ENCODE peak calls at places on chromosomes 7 and 10, in five cellular contexts. Q is sigmoid colon, B is Peyer's patch, E is colonic mucosa, G is OCI-LY7. A is an unnamed sample.

GRCh38 chr7:90625562-90625961 is 29.4 kb downstream of the CDK14 start:
- DNase-seq in Q (peak; percentile 87), B (no peak), E (peak; percentile 20), G (no peak), A (peak; percentile 44)

GRCh38 chr7:50612704-50613103 is 47.5 kb upstream of the DDC start:
- DNase-seq in Q (no peak), B (no peak), E (no peak), G (no peak), A (no peak)

GRCh38 chr7:82384051-82384464 is 59.5 kb downstream of the CACNA2D1 start:
- DNase-seq in Q (no peak), B (no peak), E (no peak), G (no peak), A (no peak)

GRCh38 chr10:113441220-113441619 is 111.6 kb upstream of the HABP2 start:
- DNase-seq in Q (no peak), B (no peak), E (no peak), G (no peak), A (no peak)

GRCh38 chr7:80309377-80309776 is 174.7 kb downstream of the GNAI1 start:
- DNase-seq in Q (no peak), B (no peak), E (no peak), G (no peak), A (no peak)

GRCh38 chr7:45080265-45080957 is 8.4 kb downstream of the NACAD start:
- DNase-seq in Q (no peak), B (no peak), E (no peak), G (no peak), A (no peak)

GRCh38 chr10:46541017-46541661 is 15.3 kb downstream of the GPRIN2 start:
- DNase-seq in Q (peak; percentile 64), B (no peak), E (peak; percentile 71), G (no peak), A (no peak)

GRCh38 chr10:74379474-74379873 is 228.5 kb downstream of the ADK start:
- DNase-seq in Q (no peak), B (no peak), E (no peak), G (no peak), A (no peak)

GRCh38 chr7:105600720-105601550 is 19.6 kb upstream of the EFCAB10 start:
- DNase-seq in Q (peak; percentile 21), B (no peak), E (no peak), G (no peak), A (no peak)

GRCh38 chr7:4641091-4641666 is 40.9 kb upstream of the FOXK1 start:
- DNase-seq in Q (no peak), B (no peak), E (no peak), G (no peak), A (no peak)
- TF ChIP-seq CTCF in Q (peak; percentile 51), B (no peak), E (no peak), G (peak; percentile 16), A (no peak)

GRCh38 chr10:29177266-29177832 is 111.5 kb upstream of the LYZL1 start:
- DNase-seq in Q (no peak), B (no peak), E (no peak), G (no peak), A (no peak)
- H3K4me3 ChIP-seq in Q (no peak overlapping the region), B (no peak overlapping the region), E (no peak overlapping the region), G (no peak overlapping the region), A (no peak overlapping the region)

GRCh38 chr7:71871446-71871845 is 540.7 kb downstream of the CALN1 start:
- DNase-seq in Q (no peak), B (no peak), E (no peak), G (no peak), A (no peak)
- TF ChIP-seq CTCF in Q (no peak), B (no peak), E (no peak), G (peak; percentile 21), A (no peak)

GRCh38 chr10:102641398-102641797 is 2.9 kb upstream of the TRIM8 start:
- DNase-seq in Q (no peak), B (no peak), E (no peak), G (no peak), A (no peak)
- H3K4me3 ChIP-seq in Q (peak overlapping the region; percentile 97), B (peak overlapping the region; percentile 73), E (peak overlapping the region; percentile 86), G (peak overlapping the region; percentile 84), A (peak overlapping the region; percentile 97)

GRCh38 chr7:127447326-127447945 is 54.9 kb upstream of the ZNF800 start:
- DNase-seq in Q (no peak), B (peak; percentile 60), E (no peak), G (peak; percentile 82), A (peak; percentile 6)
- TF ChIP-seq CTCF in Q (no peak), B (peak; percentile 57), E (peak; percentile 48), G (peak; percentile 93), A (peak; percentile 68)

DNA sequence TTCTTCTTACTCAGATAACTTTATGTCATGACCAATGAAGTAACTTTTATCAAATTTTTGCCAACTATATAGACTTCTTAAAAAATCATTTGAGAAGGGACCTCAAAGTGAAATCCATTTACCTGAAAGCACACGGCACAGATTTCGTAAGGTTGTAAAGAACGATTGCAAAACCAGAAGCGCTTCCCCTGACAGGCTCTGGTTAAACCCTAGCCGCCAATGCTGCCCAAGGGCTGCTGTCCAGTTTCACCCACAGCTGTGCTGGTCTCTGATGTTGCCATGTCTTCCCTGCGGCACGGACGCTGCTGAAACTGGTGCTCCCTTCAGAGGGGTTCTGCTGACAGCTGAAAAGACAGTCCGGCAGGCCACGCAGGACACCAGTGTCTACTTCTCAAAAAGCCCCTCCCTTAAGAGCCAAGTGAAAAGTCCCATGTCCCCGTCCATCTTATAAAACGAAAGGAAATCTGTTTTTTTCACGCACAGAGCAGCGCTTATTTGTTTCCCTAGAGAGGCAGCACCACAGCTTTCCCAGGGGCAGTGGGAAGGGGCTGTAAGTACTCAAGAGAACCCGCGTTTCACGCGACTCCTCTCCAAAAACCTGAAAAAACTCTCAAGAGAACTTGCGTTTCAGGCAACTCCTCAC is 32.5 kb downstream of the GNA12 start:
- DNase-seq in Q (peak; percentile 74), B (no peak), E (no peak), G (no peak), A (no peak)
- H3K4me3 ChIP-seq in Q (peak overlapping the region; percentile 10), B (no peak overlapping the region), E (no peak overlapping the region), G (no peak overlapping the region), A (no peak overlapping the region)

GRCh38 chr7:158066085-158066484 is 521.5 kb downstream of the PTPRN2 start:
- DNase-seq in Q (peak; percentile 19), B (no peak), E (no peak), G (no peak), A (no peak)

GRCh38 chr7:158067931-158068482 is 519.6 kb downstream of the PTPRN2 start:
- DNase-seq in Q (peak; percentile 59), B (no peak), E (no peak), G (no peak), A (no peak)

GRCh38 chr7:158065340-158065739 is 522.3 kb downstream of the PTPRN2 start:
- DNase-seq in Q (peak; percentile 39), B (no peak), E (no peak), G (no peak), A (no peak)

GRCh38 chr7:158064631-158065030 is 523.0 kb downstream of the PTPRN2 start:
- DNase-seq in Q (peak; percentile 37), B (no peak), E (no peak), G (no peak), A (no peak)

DNA sequence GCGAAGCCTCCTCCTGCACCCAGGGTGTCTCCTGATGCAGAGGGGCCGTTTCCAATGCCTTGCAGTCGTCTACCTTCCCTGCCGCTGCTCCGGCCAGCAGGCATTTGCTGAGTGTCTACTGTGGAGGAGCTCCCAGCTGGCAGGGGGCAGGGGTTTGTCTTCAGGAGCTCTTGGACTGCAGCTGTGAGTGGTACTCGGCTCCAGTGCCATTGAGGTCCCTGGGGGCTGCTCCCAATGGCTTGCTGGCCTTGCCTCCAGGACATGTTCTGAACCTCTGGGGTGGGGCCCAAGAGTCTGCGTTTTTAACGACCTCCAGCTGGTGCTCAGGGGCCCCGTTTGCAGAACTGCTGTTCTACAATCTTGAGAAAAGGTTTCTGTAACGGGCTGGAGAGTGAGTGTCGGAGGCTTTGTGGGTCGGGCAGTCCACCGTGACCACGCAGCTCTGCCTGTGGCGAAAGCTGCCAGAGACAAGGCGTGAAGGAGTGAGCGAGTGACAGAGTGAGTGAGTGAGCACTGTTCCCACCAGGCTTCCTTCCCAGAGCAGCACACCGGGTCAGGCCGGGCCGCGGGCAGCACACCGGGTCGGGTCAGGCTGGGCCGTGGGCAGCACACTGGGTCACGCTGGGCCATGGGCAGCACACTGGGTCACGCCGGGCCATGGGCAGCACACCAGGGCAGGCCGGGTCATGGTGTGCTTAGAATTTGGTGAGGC is 520.2 kb downstream of the PTPRN2 start:
- DNase-seq in Q (peak; percentile 39), B (no peak), E (no peak), G (no peak), A (no peak)
- TF ChIP-seq CTCF in Q (no peak), B (no peak), E (no peak), G (no peak), A (no peak)

GRCh38 chr10:68105820-68106219 is 3.5 kb upstream of the MYPN start:
- DNase-seq in Q (no peak), B (no peak), E (no peak), G (no peak), A (peak; percentile 75)

GRCh38 chr10:68107651-68108449 is 1.4 kb upstream of the MYPN start:
- DNase-seq in Q (no peak), B (no peak), E (no peak), G (no peak), A (no peak)

GRCh38 chr10:68103867-68104255 is 5.4 kb upstream of the MYPN start:
- DNase-seq in Q (no peak), B (no peak), E (no peak), G (no peak), A (no peak)

GRCh38 chr10:68109312-68109711 is at the start of gene MYPN:
- DNase-seq in Q (no peak), B (no peak), E (no peak), G (no peak), A (no peak)

GRCh38 chr10:68106656-68107055 is 2.6 kb upstream of the MYPN start:
- DNase-seq in Q (no peak), B (no peak), E (no peak), G (no peak), A (peak; percentile 88)
- H3K4me3 ChIP-seq in Q (no peak overlapping the region), B (no peak overlapping the region), E (no peak overlapping the region), G (no peak overlapping the region), A (peak overlapping the region; percentile 28)

A was measured in foreskin fibroblast.